ENCODE peak calls at places on chromosomes 2 and 18, in five cellular contexts. F is T-cell, B is NCI-H1105 treated with DMSO at 0.1 percent for 48 hours, P is kidney glomerular epithelial cell, Y is iPS-NIHi11. G is an unnamed sample.

GRCh38 chr2:2828774-2829368 is 497.8 kb upstream of the MYT1L start:
- DNase-seq in F (no peak), B (no peak), P (no peak), Y (no peak), G (no peak)

GRCh38 chr18:58390399-58390798 is 238.5 kb downstream of the ALPK2 start:
- DNase-seq in F (no peak), B (no peak), P (no peak), Y (no peak), G (no peak)

GRCh38 chr2:195535911-195536522 is 121.0 kb upstream of the SLC39A10 start:
- DNase-seq in F (peak), B (no peak), P (no peak), Y (no peak), G (no peak)

GRCh38 chr2:37782155-37782673 is 110.8 kb upstream of the CDC42EP3 start:
- DNase-seq in F (no peak), B (no peak), P (no peak), Y (no peak), G (no peak)

GRCh38 chr2:102021776-102022175 is 30.0 kb downstream of the IL1R2 start:
- DNase-seq in F (no peak), B (no peak), P (no peak), Y (no peak), G (no peak)

GRCh38 chr18:56952026-56952425 is 194.9 kb upstream of the BOD1L2 start:
- DNase-seq in F (no peak), B (no peak), P (no peak), Y (no peak), G (no peak)

GRCh38 chr2:27152796-27153464 is 4.1 kb downstream of the TCF23 start:
- DNase-seq in F (no peak), B (no peak), P (no peak), Y (no peak), G (no peak)

GRCh38 chr18:57125627-57126026 is 21.3 kb upstream of the BOD1L2 start:
- DNase-seq in F (no peak), B (no peak), P (no peak), Y (no peak), G (no peak)

GRCh38 chr18:39596216-39596615 is 2030.6 kb upstream of the CELF4 start:
- DNase-seq in F (no peak), B (no peak), P (no peak), Y (no peak), G (no peak)

GRCh38 chr2:26946841-26947784 is 23.3 kb upstream of the MAPRE3 start:
- DNase-seq in F (no peak), B (peak), P (no peak), Y (peak), G (no peak)

GRCh38 chr2:20182241-20182931 is 42.5 kb downstream of the SDC1 start:
- DNase-seq in F (no peak), B (no peak), P (no peak), Y (no peak), G (no peak)

GRCh38 chr18:24991661-24992060 is 360.3 kb downstream of the ZNF521 start:
- DNase-seq in F (no peak), B (no peak), P (no peak), Y (no peak), G (no peak)

GRCh38 chr18:80109676-80110078 is 615 bp downstream of the ADNP2 start:
- DNase-seq in F (peak), B (peak), P (peak), Y (peak), G (no peak)

GRCh38 chr2:8522682-8523081 is 159.2 kb upstream of the ID2 start:
- DNase-seq in F (no peak), B (no peak), P (no peak), Y (no peak), G (no peak)